ENCODE peak calls at places on chromosomes 11 and 22, in nine cellular contexts. One of them, this sample, is unnamed.

GRCh38 chr11:118168316-118168715 is 8.1 kb downstream of the SCN2B start:
- DNase-seq in endodermal cell: no peak
- DNase-seq in mucosa of descending colon: no peak
- DNase-seq in fibroblast of lung: no peak
- DNase-seq in astrocyte of the cerebellum: no peak
- DNase-seq in tibial nerve: no peak
- DNase-seq in CD8-positive, alpha-beta T cell: no peak
- DNase-seq in left ventricle myocardium inferior: no peak
- DNase-seq in mesendoderm: no peak
- DNase-seq in this sample: no peak

GRCh38 chr11:102240502-102240901 is 76.8 kb upstream of the BIRC3 start:
- DNase-seq in endodermal cell: no peak
- DNase-seq in mucosa of descending colon: no peak
- DNase-seq in fibroblast of lung: peak
- DNase-seq in astrocyte of the cerebellum: peak
- DNase-seq in tibial nerve: no peak
- DNase-seq in CD8-positive, alpha-beta T cell: no peak
- DNase-seq in left ventricle myocardium inferior: no peak
- DNase-seq in mesendoderm: no peak
- DNase-seq in this sample: no peak

GRCh38 chr11:36156486-36157150 is 132.6 kb downstream of the COMMD9 start:
- DNase-seq in endodermal cell: no peak
- DNase-seq in mucosa of descending colon: no peak
- DNase-seq in fibroblast of lung: no peak
- DNase-seq in astrocyte of the cerebellum: no peak
- DNase-seq in tibial nerve: no peak
- DNase-seq in CD8-positive, alpha-beta T cell: no peak
- DNase-seq in left ventricle myocardium inferior: no peak
- DNase-seq in mesendoderm: no peak
- DNase-seq in this sample: no peak

GRCh38 chr11:134572741-134573675 is 161.0 kb upstream of the B3GAT1 start:
- DNase-seq in endodermal cell: peak
- DNase-seq in mucosa of descending colon: no peak
- DNase-seq in fibroblast of lung: no peak
- DNase-seq in astrocyte of the cerebellum: no peak
- DNase-seq in tibial nerve: peak
- DNase-seq in CD8-positive, alpha-beta T cell: no peak
- DNase-seq in left ventricle myocardium inferior: no peak
- DNase-seq in mesendoderm: no peak
- DNase-seq in this sample: no peak

GRCh38 chr11:31995031-31995430 is 95.8 kb upstream of the RCN1 start:
- DNase-seq in endodermal cell: no peak
- DNase-seq in mucosa of descending colon: no peak
- DNase-seq in fibroblast of lung: no peak
- DNase-seq in astrocyte of the cerebellum: no peak
- DNase-seq in tibial nerve: no peak
- DNase-seq in CD8-positive, alpha-beta T cell: no peak
- DNase-seq in left ventricle myocardium inferior: no peak
- DNase-seq in mesendoderm: no peak
- DNase-seq in this sample: no peak

GRCh38 chr22:46446799-46447198 is 90.6 kb downstream of the CELSR1 start:
- DNase-seq in endodermal cell: no peak
- DNase-seq in mucosa of descending colon: no peak
- DNase-seq in fibroblast of lung: no peak
- DNase-seq in astrocyte of the cerebellum: no peak
- DNase-seq in tibial nerve: no peak
- DNase-seq in CD8-positive, alpha-beta T cell: no peak
- DNase-seq in left ventricle myocardium inferior: no peak
- DNase-seq in mesendoderm: no peak
- DNase-seq in this sample: no peak

GRCh38 chr11:6544921-6545850 is 48.1 kb downstream of the DNHD1 start:
- DNase-seq in endodermal cell: peak
- DNase-seq in mucosa of descending colon: no peak
- DNase-seq in fibroblast of lung: peak
- DNase-seq in astrocyte of the cerebellum: no peak
- DNase-seq in tibial nerve: no peak
- DNase-seq in CD8-positive, alpha-beta T cell: no peak
- DNase-seq in left ventricle myocardium inferior: no peak
- DNase-seq in mesendoderm: no peak
- DNase-seq in this sample: peak

GRCh38 chr11:35953081-35953480 is 9.2 kb downstream of the LDLRAD3 start:
- DNase-seq in endodermal cell: no peak
- DNase-seq in mucosa of descending colon: no peak
- DNase-seq in fibroblast of lung: no peak
- DNase-seq in astrocyte of the cerebellum: no peak
- DNase-seq in tibial nerve: no peak
- DNase-seq in CD8-positive, alpha-beta T cell: no peak
- DNase-seq in left ventricle myocardium inferior: no peak
- DNase-seq in mesendoderm: no peak
- DNase-seq in this sample: no peak

GRCh38 chr11:36631704-36632287 is 33.8 kb upstream of the RAG2 start:
- DNase-seq in endodermal cell: no peak
- DNase-seq in mucosa of descending colon: no peak
- DNase-seq in fibroblast of lung: no peak
- DNase-seq in astrocyte of the cerebellum: no peak
- DNase-seq in tibial nerve: no peak
- DNase-seq in CD8-positive, alpha-beta T cell: no peak
- DNase-seq in left ventricle myocardium inferior: no peak
- DNase-seq in mesendoderm: no peak
- DNase-seq in this sample: no peak

GRCh38 chr22:44955102-44955501 is 54.7 kb downstream of the PHF21B start:
- DNase-seq in endodermal cell: no peak
- DNase-seq in mucosa of descending colon: no peak
- DNase-seq in fibroblast of lung: no peak
- DNase-seq in astrocyte of the cerebellum: no peak
- DNase-seq in tibial nerve: no peak
- DNase-seq in CD8-positive, alpha-beta T cell: no peak
- DNase-seq in left ventricle myocardium inferior: no peak
- DNase-seq in mesendoderm: no peak
- DNase-seq in this sample: no peak

GRCh38 chr11:77142091-77142975 is 14.3 kb downstream of the MYO7A start:
- DNase-seq in endodermal cell: no peak
- DNase-seq in mucosa of descending colon: no peak
- DNase-seq in fibroblast of lung: no peak
- DNase-seq in astrocyte of the cerebellum: no peak
- DNase-seq in tibial nerve: no peak
- DNase-seq in CD8-positive, alpha-beta T cell: no peak
- DNase-seq in left ventricle myocardium inferior: no peak
- DNase-seq in mesendoderm: no peak
- DNase-seq in this sample: no peak

DNA sequence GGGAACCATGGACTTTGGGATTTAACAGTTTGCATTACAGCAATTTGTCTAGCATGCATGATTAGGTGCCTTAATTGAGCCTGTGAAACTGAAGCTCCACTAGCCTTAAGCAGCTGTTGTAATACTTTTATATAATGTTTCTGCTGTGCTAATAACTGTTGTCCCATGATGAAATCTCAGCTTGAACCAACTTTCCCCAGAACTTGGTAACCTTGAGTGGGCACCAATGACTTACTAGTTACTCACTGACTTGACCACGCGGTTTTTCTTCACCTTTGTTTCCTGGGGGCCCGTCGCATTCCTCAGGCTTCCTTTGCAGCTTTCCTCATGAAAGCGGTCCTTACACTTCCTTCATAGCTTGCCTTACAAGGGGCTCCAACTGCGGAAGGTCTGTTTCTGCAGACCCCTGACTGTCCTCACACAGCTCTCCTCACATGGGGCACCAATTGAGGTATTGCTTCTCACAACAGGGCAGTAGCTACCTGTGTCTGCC is 11.2 kb upstream of the GLYATL1 start:
- DNase-seq in endodermal cell: peak
- DNase-seq in mucosa of descending colon: no peak
- DNase-seq in fibroblast of lung: no peak
- DNase-seq in astrocyte of the cerebellum: no peak
- DNase-seq in tibial nerve: no peak
- DNase-seq in CD8-positive, alpha-beta T cell: no peak
- DNase-seq in left ventricle myocardium inferior: no peak
- DNase-seq in mesendoderm: peak
- DNase-seq in this sample: no peak
- H3K4me3 ChIP-seq in endodermal cell: peak
- H3K4me3 ChIP-seq in mucosa of descending colon: no peak
- H3K4me3 ChIP-seq in fibroblast of lung: peak
- H3K4me3 ChIP-seq in astrocyte of the cerebellum: no peak
- H3K4me3 ChIP-seq in tibial nerve: no peak
- H3K4me3 ChIP-seq in CD8-positive, alpha-beta T cell: no peak
- H3K4me3 ChIP-seq in left ventricle myocardium inferior: no peak
- H3K4me3 ChIP-seq in mesendoderm: peak
- H3K4me3 ChIP-seq in this sample: no peak

DNA sequence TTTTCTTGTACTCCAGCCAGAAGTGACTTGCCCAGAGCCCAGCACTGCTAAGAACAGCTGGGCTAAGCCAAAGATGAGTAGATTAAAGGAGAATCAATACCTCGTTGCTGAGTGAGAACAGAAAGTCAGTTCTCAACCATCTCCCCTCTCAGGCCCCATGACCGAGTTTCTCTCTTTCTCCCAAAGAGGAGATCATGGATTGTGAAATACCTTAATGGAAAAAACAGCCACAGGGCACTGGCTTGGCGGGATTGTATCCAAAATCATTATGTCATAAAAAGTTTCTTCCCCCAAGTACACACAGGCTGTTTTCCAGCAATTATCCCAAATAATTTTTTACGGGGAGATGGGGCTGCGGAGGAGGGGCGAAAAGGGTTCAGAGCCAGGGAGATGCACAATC is 111.8 kb upstream of the TMEM45B start:
- DNase-seq in endodermal cell: no peak
- DNase-seq in mucosa of descending colon: no peak
- DNase-seq in fibroblast of lung: peak
- DNase-seq in astrocyte of the cerebellum: no peak
- DNase-seq in tibial nerve: no peak
- DNase-seq in CD8-positive, alpha-beta T cell: no peak
- DNase-seq in left ventricle myocardium inferior: no peak
- DNase-seq in mesendoderm: no peak
- DNase-seq in this sample: no peak
- H3K4me3 ChIP-seq in endodermal cell: no peak
- H3K4me3 ChIP-seq in mucosa of descending colon: no peak
- H3K4me3 ChIP-seq in fibroblast of lung: no peak
- H3K4me3 ChIP-seq in astrocyte of the cerebellum: no peak
- H3K4me3 ChIP-seq in tibial nerve: no peak
- H3K4me3 ChIP-seq in CD8-positive, alpha-beta T cell: no peak
- H3K4me3 ChIP-seq in left ventricle myocardium inferior: no peak
- H3K4me3 ChIP-seq in mesendoderm: no peak
- H3K4me3 ChIP-seq in this sample: no peak

DNA sequence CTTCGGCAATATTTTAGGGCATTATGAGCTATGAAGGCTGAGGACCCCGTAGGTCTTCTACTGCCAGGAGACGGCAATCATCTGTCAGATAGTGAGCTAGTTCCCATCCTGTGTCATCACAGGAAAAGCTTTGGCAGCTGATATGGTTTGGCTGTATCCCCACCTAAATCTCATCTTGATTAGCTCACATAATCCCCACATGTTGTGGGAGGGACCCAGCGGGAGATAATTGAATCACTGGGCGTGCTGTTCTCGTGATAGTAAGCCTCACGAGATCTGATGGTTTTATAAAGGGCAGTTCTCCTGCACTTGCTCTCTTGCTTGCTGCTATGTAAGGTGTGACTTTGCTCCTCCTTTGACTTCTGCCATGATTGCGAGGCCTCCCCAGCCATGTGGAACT is 18.1 kb downstream of the CSRP3 start:
- DNase-seq in endodermal cell: peak
- DNase-seq in mucosa of descending colon: no peak
- DNase-seq in fibroblast of lung: no peak
- DNase-seq in astrocyte of the cerebellum: no peak
- DNase-seq in tibial nerve: no peak
- DNase-seq in CD8-positive, alpha-beta T cell: no peak
- DNase-seq in left ventricle myocardium inferior: no peak
- DNase-seq in mesendoderm: peak
- DNase-seq in this sample: no peak
- H3K4me3 ChIP-seq in endodermal cell: no peak
- H3K4me3 ChIP-seq in mucosa of descending colon: no peak
- H3K4me3 ChIP-seq in fibroblast of lung: no peak
- H3K4me3 ChIP-seq in astrocyte of the cerebellum: no peak
- H3K4me3 ChIP-seq in tibial nerve: no peak
- H3K4me3 ChIP-seq in CD8-positive, alpha-beta T cell: no peak
- H3K4me3 ChIP-seq in left ventricle myocardium inferior: no peak
- H3K4me3 ChIP-seq in mesendoderm: no peak
- H3K4me3 ChIP-seq in this sample: no peak

GRCh38 chr22:17822087-17822486 is 47.8 kb upstream of the BID start:
- DNase-seq in endodermal cell: no peak
- DNase-seq in mucosa of descending colon: no peak
- DNase-seq in fibroblast of lung: no peak
- DNase-seq in astrocyte of the cerebellum: no peak
- DNase-seq in tibial nerve: no peak
- DNase-seq in CD8-positive, alpha-beta T cell: no peak
- DNase-seq in left ventricle myocardium inferior: no peak
- DNase-seq in mesendoderm: no peak
- DNase-seq in this sample: no peak
- H3K4me3 ChIP-seq in endodermal cell: no peak
- H3K4me3 ChIP-seq in mucosa of descending colon: no peak
- H3K4me3 ChIP-seq in fibroblast of lung: no peak
- H3K4me3 ChIP-seq in astrocyte of the cerebellum: no peak
- H3K4me3 ChIP-seq in tibial nerve: no peak
- H3K4me3 ChIP-seq in CD8-positive, alpha-beta T cell: no peak
- H3K4me3 ChIP-seq in left ventricle myocardium inferior: no peak
- H3K4me3 ChIP-seq in mesendoderm: no peak
- H3K4me3 ChIP-seq in this sample: no peak

GRCh38 chr11:65478411-65479183 is 20.2 kb upstream of the MALAT1 start:
- DNase-seq in endodermal cell: peak
- DNase-seq in mucosa of descending colon: peak
- DNase-seq in fibroblast of lung: peak
- DNase-seq in astrocyte of the cerebellum: no peak
- DNase-seq in tibial nerve: no peak
- DNase-seq in CD8-positive, alpha-beta T cell: no peak
- DNase-seq in left ventricle myocardium inferior: peak
- DNase-seq in mesendoderm: no peak
- DNase-seq in this sample: peak
- H3K4me3 ChIP-seq in endodermal cell: no peak
- H3K4me3 ChIP-seq in mucosa of descending colon: no peak
- H3K4me3 ChIP-seq in fibroblast of lung: peak
- H3K4me3 ChIP-seq in astrocyte of the cerebellum: peak
- H3K4me3 ChIP-seq in tibial nerve: peak
- H3K4me3 ChIP-seq in CD8-positive, alpha-beta T cell: no peak
- H3K4me3 ChIP-seq in left ventricle myocardium inferior: peak
- H3K4me3 ChIP-seq in mesendoderm: no peak
- H3K4me3 ChIP-seq in this sample: no peak

DNA sequence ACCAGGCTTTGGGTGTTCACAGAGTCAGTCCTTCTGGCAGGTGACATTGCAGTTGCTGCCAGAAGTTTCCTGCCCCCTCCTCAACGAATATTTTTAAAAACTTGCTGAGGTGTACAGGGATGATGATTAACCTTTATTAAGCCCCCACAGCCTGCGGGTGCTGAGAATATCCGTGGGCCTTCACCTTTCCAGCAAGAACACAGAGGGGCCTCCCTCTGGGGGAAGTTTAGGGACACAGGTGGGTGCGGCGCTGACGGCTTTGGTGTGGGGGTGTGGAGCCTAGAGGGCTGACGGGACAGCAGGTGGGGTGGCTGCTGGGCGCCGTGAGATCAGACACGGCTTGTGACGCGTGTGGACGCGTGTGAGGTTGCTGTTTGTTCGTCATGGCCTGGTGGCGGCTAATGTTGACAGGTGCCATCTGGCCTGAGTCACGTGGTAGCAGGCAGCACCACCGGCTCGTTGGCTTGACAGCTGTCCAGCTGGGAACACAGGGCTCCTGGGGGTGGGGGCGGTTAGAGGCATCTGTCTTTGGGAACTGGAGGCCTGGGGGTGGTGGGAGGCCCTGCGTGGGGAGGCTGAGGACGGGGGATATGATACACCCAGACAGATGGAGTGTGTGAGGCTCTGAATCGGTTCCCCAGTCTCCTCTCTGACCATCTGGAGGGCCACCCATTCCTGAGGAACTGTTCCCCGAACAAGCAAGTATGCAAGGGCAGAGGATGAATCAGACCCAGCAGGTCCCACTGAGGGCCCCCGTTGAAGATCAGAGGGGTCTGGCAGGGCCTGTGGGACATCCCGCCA is 12.5 kb upstream of the LRRC10B start:
- DNase-seq in endodermal cell: no peak
- DNase-seq in mucosa of descending colon: no peak
- DNase-seq in fibroblast of lung: peak
- DNase-seq in astrocyte of the cerebellum: no peak
- DNase-seq in tibial nerve: no peak
- DNase-seq in CD8-positive, alpha-beta T cell: no peak
- DNase-seq in left ventricle myocardium inferior: no peak
- DNase-seq in mesendoderm: no peak
- DNase-seq in this sample: no peak
- H3K4me3 ChIP-seq in endodermal cell: no peak
- H3K4me3 ChIP-seq in mucosa of descending colon: no peak
- H3K4me3 ChIP-seq in fibroblast of lung: no peak
- H3K4me3 ChIP-seq in astrocyte of the cerebellum: no peak
- H3K4me3 ChIP-seq in tibial nerve: no peak
- H3K4me3 ChIP-seq in CD8-positive, alpha-beta T cell: no peak
- H3K4me3 ChIP-seq in left ventricle myocardium inferior: no peak
- H3K4me3 ChIP-seq in mesendoderm: no peak
- H3K4me3 ChIP-seq in this sample: no peak

This sample was measured in aorta.